ENCODE peak calls at places on chromosome 19, in ten cellular contexts. R, S, P, O, B, I, W, F, Z and L are unnamed samples.

GRCh38 chr19:19627716-19628498 is at the start of gene LPAR2:
- DNase-seq in R (peak; percentile 21), S (peak; percentile 76), W (no peak), P (peak; percentile 87), O (peak; percentile 10), F (no peak), Z (peak; percentile 71), B (peak; percentile 55), I (no peak), L (peak; percentile 82)

GRCh38 chr19:1243768-1244692 is 2.5 kb downstream of the ATP5F1D start:
- DNase-seq in P (peak; percentile 96), B (peak; percentile 94), R (peak; percentile 90), I (peak; percentile 87), F (peak; percentile 65), O (peak; percentile 69), W (peak; percentile 86), Z (peak; percentile 80), S (peak; percentile 85), L (no peak)

GRCh38 chr19:48975947-48976847 is 11.1 kb downstream of the FTL start:
- DNase-seq in P (no peak), B (peak; percentile 76), F (no peak), R (no peak), I (no peak), W (peak; percentile 64), Z (no peak), O (no peak), S (no peak), L (no peak)

GRCh38 chr19:48117515-48118330 is 7.1 kb upstream of the PLA2G4C start:
- DNase-seq in O (no peak), R (no peak), B (no peak), Z (no peak), S (no peak), W (no peak), I (no peak), P (no peak), F (no peak), L (no peak)

GRCh38 chr19:9075064-9075964 is 11.5 kb upstream of the OR1M1 start:
- DNase-seq in R (peak; percentile 99), B (peak; percentile 98), W (peak; percentile 50), Z (no peak), P (peak; percentile 96), F (peak; percentile 0), S (peak; percentile 91), I (peak; percentile 33), O (peak; percentile 99), L (peak; percentile 77)

GRCh38 chr19:53195265-53195879 is 2.2 kb upstream of the ZNF665 start:
- DNase-seq in R (peak; percentile 87), F (peak; percentile 55), P (no peak), B (peak; percentile 69), O (peak; percentile 74), Z (peak; percentile 66), W (peak; percentile 87), I (peak; percentile 72), S (peak; percentile 63), L (no peak)

GRCh38 chr19:29054886-29055675 is 157.9 kb downstream of the UQCRFS1 start:
- DNase-seq in B (no peak), F (no peak), P (no peak), R (no peak), W (no peak), Z (no peak), O (no peak), S (peak; percentile 34), I (no peak), L (no peak)

GRCh38 chr19:1269478-1270167 is 491 bp downstream of the CIRBP start:
- DNase-seq in B (peak; percentile 93), S (peak; percentile 87), W (peak; percentile 89), F (peak; percentile 66), Z (peak; percentile 77), R (peak; percentile 89), I (peak; percentile 84), P (peak; percentile 97), O (peak; percentile 88), L (peak; percentile 93)

DNA sequence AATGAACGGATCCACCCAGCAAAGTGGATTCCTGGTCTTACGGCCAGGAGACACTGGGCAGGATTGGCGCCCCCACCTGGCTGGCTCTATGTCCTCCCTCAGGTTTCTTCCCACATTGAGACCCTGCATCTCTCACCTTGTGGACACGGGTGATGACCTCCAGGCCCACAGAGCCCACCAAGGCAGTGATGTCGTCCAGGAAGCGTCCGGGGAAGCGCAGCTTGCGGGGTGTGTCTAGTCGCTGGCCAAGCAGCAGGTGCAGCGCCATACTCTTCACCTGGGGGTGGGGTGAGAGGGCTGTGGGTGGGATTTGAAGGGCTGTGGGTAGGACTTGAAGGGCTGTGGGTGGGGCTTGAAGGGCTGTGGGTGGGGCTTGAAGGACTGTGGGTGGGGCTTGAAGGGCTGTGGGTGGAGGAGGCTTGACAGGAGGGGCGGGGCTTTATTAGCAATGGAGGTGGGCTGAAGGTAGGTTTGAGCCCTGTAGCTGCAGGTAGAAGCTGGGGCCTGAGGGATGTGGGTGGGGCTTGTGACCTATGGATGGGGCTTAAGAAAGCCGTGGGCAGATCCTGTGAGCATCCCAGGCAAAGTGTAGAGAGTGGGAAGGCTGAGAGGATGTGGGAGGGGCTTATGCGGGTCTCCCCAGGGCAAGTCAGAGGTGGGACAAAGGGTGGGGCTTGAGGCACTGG is 12.1 kb upstream of the ANGPTL8 start:
- DNase-seq in I (no peak), B (no peak), R (no peak), F (no peak), S (peak; percentile 19), P (no peak), W (peak; percentile 31), Z (no peak), O (no peak), L (no peak)
- TF ChIP-seq CTCF in I (no peak), B (peak; percentile 44), R (no peak), F (no peak), S (no peak), P (no peak), W (peak; percentile 57), Z (peak; percentile 21), O (no peak), L (no peak)

GRCh38 chr19:4210166-4210731 is 19.1 kb upstream of the EBI3 start:
- DNase-seq in S (no peak), F (no peak), B (no peak), Z (no peak), O (no peak), W (no peak), I (no peak), P (no peak), R (no peak), L (no peak)

GRCh38 chr19:4201798-4202197 is 19.3 kb downstream of the ANKRD24 start:
- DNase-seq in F (no peak), O (no peak), W (no peak), P (no peak), S (no peak), Z (no peak), B (no peak), I (no peak), R (no peak), L (no peak)

GRCh38 chr19:4208385-4209094 is 20.8 kb upstream of the EBI3 start:
- DNase-seq in W (no peak), Z (no peak), P (no peak), R (peak; percentile 20), S (peak; percentile 53), O (peak; percentile 32), I (no peak), F (no peak), B (peak; percentile 68), L (no peak)

GRCh38 chr19:4200940-4201542 is 18.6 kb downstream of the ANKRD24 start:
- DNase-seq in W (no peak), I (no peak), F (no peak), O (no peak), B (no peak), R (no peak), P (no peak), Z (no peak), S (no peak), L (no peak)

DNA sequence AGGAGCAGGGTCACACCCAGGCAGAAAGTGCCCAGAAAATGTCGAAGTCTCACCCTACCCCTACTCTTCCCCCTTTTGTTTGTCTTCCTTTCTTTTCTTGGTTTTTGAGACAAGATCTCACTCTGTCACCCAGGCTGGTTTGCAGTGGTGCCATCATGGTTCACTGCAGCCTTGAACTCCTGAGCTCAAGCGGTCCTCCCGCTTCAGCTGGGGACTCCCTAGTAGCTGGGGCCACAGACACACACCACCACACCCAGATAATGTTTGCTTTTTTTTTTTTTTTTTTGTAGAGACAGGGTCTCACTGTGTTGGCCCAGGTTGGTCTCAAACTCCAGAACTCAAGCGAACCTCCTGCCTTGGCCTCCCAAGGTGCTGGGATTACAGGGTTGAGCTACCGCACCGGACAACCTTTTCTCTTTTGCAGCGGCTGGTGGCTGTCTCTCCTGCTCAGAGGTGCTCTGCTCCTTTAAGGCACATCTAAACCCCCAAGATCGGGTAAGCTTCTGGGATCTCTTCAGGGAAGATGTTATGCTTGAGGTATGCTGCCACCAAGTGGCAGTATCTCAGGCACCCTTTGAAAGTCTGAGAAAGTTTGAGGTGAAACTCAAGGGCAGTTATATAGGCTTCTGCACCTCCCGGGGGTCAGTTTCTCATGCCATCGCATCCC is 22.4 kb upstream of the EBI3 start:
- DNase-seq in O (peak; percentile 14), R (peak; percentile 30), I (no peak), Z (no peak), S (peak; percentile 16), P (no peak), W (no peak), B (peak; percentile 73), F (no peak), L (no peak)
- TF ChIP-seq CTCF in O (peak; percentile 44), R (peak; percentile 26), I (peak; percentile 18), Z (no peak), S (no peak), P (no peak), W (peak; percentile 24), B (peak; percentile 46), F (peak; percentile 31), L (peak; percentile 26)

GRCh38 chr19:4557186-4557970 is 2.1 kb downstream of the SEMA6B start:
- DNase-seq in O (no peak), W (no peak), S (peak; percentile 54), B (no peak), F (no peak), P (no peak), R (no peak), I (no peak), Z (no peak), L (peak; percentile 66)
- TF ChIP-seq CTCF in O (no peak), W (peak; percentile 58), S (no peak), B (peak; percentile 49), F (no peak), P (no peak), R (peak; percentile 16), I (no peak), Z (peak; percentile 36), L (no peak)

GRCh38 chr19:7492142-7493055 is 3.6 kb upstream of the PEX11G start:
- DNase-seq in R (peak; percentile 78), O (no peak), I (no peak), W (no peak), S (no peak), P (no peak), B (no peak), F (no peak), Z (no peak), L (no peak)

GRCh38 chr19:7494416-7495098 is 5.7 kb upstream of the PEX11G start:
- DNase-seq in W (no peak), R (peak; percentile 58), B (no peak), P (peak; percentile 82), S (no peak), I (peak; percentile 48), O (peak; percentile 31), Z (no peak), F (no peak), L (no peak)

GRCh38 chr19:7486923-7487322 is 1.9 kb downstream of the PEX11G start:
- DNase-seq in P (no peak), B (no peak), Z (no peak), I (no peak), F (no peak), O (no peak), S (no peak), W (no peak), R (no peak), L (no peak)

GRCh38 chr19:7488736-7489353 is at the start of gene PEX11G:
- DNase-seq in I (peak; percentile 93), S (peak; percentile 90), P (peak; percentile 96), Z (peak; percentile 94), R (peak; percentile 92), W (peak; percentile 78), B (peak; percentile 90), F (peak; percentile 55), O (peak; percentile 81), L (peak; percentile 97)

GRCh38 chr19:7489609-7490044 is 792 bp upstream of the PEX11G start:
- DNase-seq in R (no peak), S (no peak), B (no peak), Z (no peak), F (no peak), W (no peak), I (no peak), O (no peak), P (no peak), L (no peak)
- TF ChIP-seq CTCF in R (no peak), S (no peak), B (no peak), Z (no peak), F (no peak), W (no peak), I (no peak), O (no peak), P (no peak), L (no peak)